ENCODE peak calls at places on chromosomes 2 and 18, in six cellular contexts. D, I, N, W, F and P are unnamed samples. For H3K9me3, the result is how much of the 10 kb centered on the place peaks cover.

GRCh38 chr2:239669899-239670460 is 269.2 kb upstream of the HDAC4 start:
- ATAC-seq in D (no peak), I (no peak), N (no peak), W (no peak), F (no peak), P (no peak)

GRCh38 chr2:86105252-86105968 is at the start of gene POLR1A:
- ATAC-seq in D (peak), I (peak), N (peak), W (peak), F (peak), P (peak)

GRCh38 chr18:30889582-30890301 is 152.8 kb downstream of the DSC3 start:
- ATAC-seq in D (no peak), I (no peak), N (no peak), W (peak), F (no peak), P (no peak)

GRCh38 chr18:31245820-31246219 is 72.1 kb upstream of the DSG1 start:
- ATAC-seq in D (no peak), I (no peak), N (peak), W (peak), F (no peak), P (no peak)

GRCh38 chr18:50870138-50870845 is 8.6 kb upstream of the ME2 start:
- ATAC-seq in D (peak), I (no peak), N (no peak), W (no peak), F (peak), P (no peak)

GRCh38 chr2:240847817-240848216 is 20.8 kb upstream of the AGXT start:
- ATAC-seq in D (no peak), I (no peak), N (no peak), W (no peak), F (no peak), P (no peak)

GRCh38 chr2:30147196-30147714 is 448 bp downstream of the YPEL5 start:
- ATAC-seq in D (peak), I (peak), N (peak), W (peak), F (no peak), P (peak)

GRCh38 chr2:102975996-102976636 is 214.3 kb downstream of the TMEM182 start:
- ATAC-seq in D (peak), I (peak), N (peak), W (peak), F (no peak), P (no peak)

GRCh38 chr2:130834091-130834922 is 2.4 kb upstream of the ARHGEF4 start:
- ATAC-seq in D (peak), I (peak), N (peak), W (no peak), F (no peak), P (no peak)

GRCh38 chr2:237524631-237525030 is 37.6 kb downstream of the MLPH start:
- ATAC-seq in D (peak), I (peak), N (no peak), W (no peak), F (no peak), P (no peak)

GRCh38 chr2:44989176-44989575 is 20.1 kb downstream of the SIX2 start:
- ATAC-seq in D (no peak), I (no peak), N (no peak), W (no peak), F (no peak), P (no peak)
- H3K9me3 ChIP-seq in D (under half), I (under half), N (under half), W (under half), F (under half), P (under half)

GRCh38 chr18:79576686-79577351 is 102.8 kb upstream of the CTDP1 start:
- ATAC-seq in D (no peak), I (no peak), N (no peak), W (no peak), F (peak), P (peak)

GRCh38 chr18:79579807-79580480 is 99.7 kb upstream of the CTDP1 start:
- ATAC-seq in D (no peak), I (no peak), N (no peak), W (no peak), F (no peak), P (no peak)

GRCh38 chr18:79578396-79579260 is 101.0 kb upstream of the CTDP1 start:
- ATAC-seq in D (no peak), I (no peak), N (no peak), W (no peak), F (no peak), P (no peak)

GRCh38 chr18:79575891-79576685 is 103.5 kb upstream of the CTDP1 start:
- ATAC-seq in D (no peak), I (no peak), N (no peak), W (no peak), F (no peak), P (peak)

DNA sequence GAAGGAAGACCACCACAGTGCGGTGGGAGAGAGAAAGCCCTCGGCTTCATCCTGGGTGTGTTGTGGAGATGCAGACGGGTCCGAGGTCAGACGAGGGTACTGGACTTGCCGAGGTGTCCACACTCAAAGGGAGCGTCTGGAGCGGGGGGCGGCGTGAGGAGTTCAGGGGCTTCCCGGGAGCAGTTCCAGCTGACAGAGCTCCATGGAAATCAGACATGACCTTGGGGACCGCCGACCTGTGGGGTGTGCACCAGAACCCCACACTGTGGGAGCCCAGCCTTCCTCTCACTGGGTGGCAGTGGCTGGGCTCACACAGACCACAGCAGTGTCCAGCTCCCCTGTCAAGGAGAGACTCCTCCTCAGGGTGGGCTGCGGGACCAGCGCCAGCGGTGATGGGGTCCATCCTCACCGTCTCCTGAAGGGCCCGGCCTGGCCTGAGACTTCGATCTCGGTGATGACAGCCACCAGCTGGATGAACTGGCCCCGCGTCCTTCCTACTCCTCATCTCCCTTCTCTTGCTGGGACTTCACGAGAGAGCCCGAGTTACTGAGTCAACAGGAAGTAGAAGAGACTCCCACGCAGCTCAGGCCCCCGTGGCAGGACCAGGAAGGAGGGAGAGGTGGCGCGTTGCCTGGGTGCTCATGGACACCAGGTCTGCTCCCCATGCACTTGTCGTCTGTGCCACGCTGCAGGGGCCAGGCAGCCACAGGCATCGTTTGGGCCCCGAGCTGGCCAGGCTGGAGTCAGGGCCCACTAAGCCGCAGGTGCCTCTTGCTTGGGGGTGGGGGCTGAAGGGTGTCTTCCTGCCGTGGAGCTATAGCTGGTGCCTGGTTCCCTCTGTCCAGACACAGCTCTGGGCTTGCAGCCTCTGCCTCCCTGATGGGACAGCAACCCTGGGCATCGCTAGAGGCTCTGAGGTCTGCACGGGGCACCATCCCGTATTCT is 101.9 kb upstream of the CTDP1 start:
- ATAC-seq in D (no peak), I (no peak), N (no peak), W (peak), F (no peak), P (no peak)
- H3K27ac ChIP-seq in D (no peak), I (no peak), N (no peak), W (no peak), F (no peak), P (peak)

GRCh38 chr2:46818141-46818552 is 97.5 kb downstream of the MCFD2 start:
- ATAC-seq in D (no peak), I (no peak), N (no peak), W (no peak), F (peak), P (peak)
- TF ChIP-seq EP300 in D (no peak), I (no peak), N (no peak), W (no peak), F (peak), P (peak)

GRCh38 chr2:157698430-157698829 is 69.8 kb upstream of the ACVR1C start:
- ATAC-seq in D (no peak), I (no peak), N (no peak), W (no peak), F (no peak), P (no peak)

GRCh38 chr2:157696036-157696435 is 67.4 kb upstream of the ACVR1C start:
- ATAC-seq in D (no peak), I (no peak), N (no peak), W (no peak), F (no peak), P (no peak)

GRCh38 chr2:157699009-157699408 is 70.3 kb upstream of the ACVR1C start:
- ATAC-seq in D (no peak), I (no peak), N (no peak), W (no peak), F (no peak), P (no peak)

GRCh38 chr2:157699806-157700205 is 71.1 kb upstream of the ACVR1C start:
- ATAC-seq in D (no peak), I (no peak), N (no peak), W (no peak), F (no peak), P (no peak)
- H3K9me3 ChIP-seq in D (under half), I (under half), N (under half), W (under half), F (under half), P (under half)

GRCh38 chr2:9966491-9967022 is 15.1 kb downstream of the GRHL1 start:
- ATAC-seq in D (no peak), I (no peak), N (no peak), W (peak), F (no peak), P (no peak)

GRCh38 chr2:9965119-9965822 is 13.8 kb downstream of the GRHL1 start:
- ATAC-seq in D (no peak), I (no peak), N (peak), W (no peak), F (no peak), P (no peak)

GRCh38 chr2:9968940-9969497 is 17.5 kb downstream of the GRHL1 start:
- ATAC-seq in D (no peak), I (no peak), N (no peak), W (no peak), F (peak), P (no peak)

GRCh38 chr2:9964334-9964980 is 13.0 kb downstream of the GRHL1 start:
- ATAC-seq in D (no peak), I (no peak), N (no peak), W (no peak), F (no peak), P (no peak)

DNA sequence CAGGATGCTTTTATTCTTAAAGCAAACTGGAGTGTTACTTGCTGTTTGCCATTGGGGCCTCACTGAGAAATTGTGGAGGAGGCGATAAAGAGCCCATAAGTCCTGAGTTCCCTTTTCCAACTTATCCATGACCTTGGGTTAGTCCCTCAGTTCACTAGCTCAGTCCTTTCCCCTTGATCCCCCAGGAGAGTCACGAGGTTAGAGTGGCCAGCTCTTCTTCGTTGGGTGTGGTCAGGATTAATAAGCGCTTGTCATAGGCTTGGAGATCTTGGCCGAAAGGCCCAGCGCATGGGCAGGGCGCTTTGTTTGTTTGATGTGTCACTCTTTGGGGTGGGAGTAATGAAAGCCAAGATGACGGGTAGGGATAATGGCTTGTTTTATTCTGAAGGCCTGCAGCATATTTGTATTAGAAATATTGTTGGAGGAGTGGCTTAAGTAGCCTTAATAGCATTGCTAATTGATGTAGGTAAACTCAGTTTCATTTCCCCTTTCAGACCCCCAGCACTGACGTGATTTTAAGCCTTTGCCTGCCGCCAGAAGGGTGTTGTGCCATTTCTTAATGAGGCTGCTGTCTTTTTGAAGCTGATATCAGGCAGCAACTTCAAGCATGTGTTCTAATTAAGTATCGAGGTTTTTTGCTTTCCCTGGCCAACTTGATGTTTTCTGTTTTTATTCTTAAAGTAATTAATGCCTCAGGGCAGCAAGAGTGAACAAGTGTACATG is 15.7 kb downstream of the GRHL1 start:
- ATAC-seq in D (no peak), I (no peak), N (peak), W (peak), F (no peak), P (no peak)
- H3K27ac ChIP-seq in D (no peak), I (no peak), N (no peak), W (peak), F (no peak), P (no peak)

GRCh38 chr18:3450358-3451107 is 561 bp downstream of the TGIF1 start:
- ATAC-seq in D (peak), I (peak), N (peak), W (peak), F (no peak), P (no peak)

GRCh38 chr18:3449702-3450357 is at the start of gene TGIF1:
- ATAC-seq in D (peak), I (peak), N (peak), W (peak), F (peak), P (peak)

GRCh38 chr18:3447035-3447894 is 2.7 kb upstream of the TGIF1 start:
- ATAC-seq in D (no peak), I (no peak), N (no peak), W (peak), F (no peak), P (no peak)

GRCh38 chr18:3447895-3448844 is 1.8 kb upstream of the TGIF1 start:
- ATAC-seq in D (peak), I (peak), N (peak), W (peak), F (peak), P (peak)

DNA sequence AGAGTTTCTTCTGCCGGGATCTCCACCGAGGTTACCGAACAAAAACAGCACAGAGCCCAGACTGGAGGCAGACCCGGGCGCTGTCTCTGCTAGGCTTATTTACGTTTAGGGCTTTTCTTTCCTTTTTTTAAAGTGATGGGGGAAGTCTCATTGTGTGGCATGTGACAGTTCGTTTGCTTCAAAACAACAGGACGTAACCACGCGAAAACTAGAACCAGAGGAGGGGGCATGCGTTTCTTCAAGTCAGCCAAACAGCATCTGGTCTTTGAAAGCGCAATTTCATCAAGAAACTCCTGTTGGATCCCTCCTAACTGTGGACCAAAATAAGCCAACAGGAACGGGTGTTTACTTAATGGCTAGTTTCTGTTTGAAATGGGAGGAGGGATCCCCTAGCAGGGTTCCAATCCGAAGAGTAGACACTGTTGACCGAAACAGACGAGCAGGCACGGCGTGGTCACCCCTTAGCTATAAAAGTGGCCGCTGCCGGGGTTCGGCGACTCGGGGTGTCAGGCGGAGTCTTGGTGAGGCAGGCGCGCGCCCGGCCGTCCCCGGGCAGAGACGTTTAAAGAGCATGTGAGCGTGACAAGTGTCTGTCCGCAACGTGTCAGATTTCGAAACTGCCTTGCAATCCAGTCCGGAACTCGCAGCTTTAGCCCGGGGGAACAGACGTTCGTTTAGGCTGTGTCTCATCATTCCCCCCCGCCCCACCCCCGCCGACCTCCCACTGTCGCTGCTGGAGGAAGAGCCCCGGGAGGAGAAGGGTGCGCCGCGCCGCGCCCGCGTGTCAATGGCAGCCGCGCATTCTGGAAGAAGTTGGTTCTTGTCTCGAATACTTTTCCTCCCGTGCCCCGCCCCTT is 899 bp upstream of the TGIF1 start:
- ATAC-seq in D (peak), I (peak), N (peak), W (peak), F (peak), P (peak)
- TF ChIP-seq EP300 in D (peak), I (no peak), N (no peak), W (peak), F (peak), P (no peak)

GRCh38 chr2:163469561-163469962 is 266.2 kb downstream of the FIGN start:
- ATAC-seq in D (no peak), I (no peak), N (no peak), W (no peak), F (no peak), P (no peak)

GRCh38 chr2:163474319-163474744 is 261.5 kb downstream of the FIGN start:
- ATAC-seq in D (no peak), I (peak), N (no peak), W (no peak), F (no peak), P (no peak)

GRCh38 chr2:163475815-163476214 is 260.0 kb downstream of the FIGN start:
- ATAC-seq in D (no peak), I (no peak), N (no peak), W (no peak), F (no peak), P (no peak)

GRCh38 chr2:163467206-163467605 is 268.6 kb downstream of the FIGN start:
- ATAC-seq in D (no peak), I (no peak), N (no peak), W (no peak), F (no peak), P (no peak)

DNA sequence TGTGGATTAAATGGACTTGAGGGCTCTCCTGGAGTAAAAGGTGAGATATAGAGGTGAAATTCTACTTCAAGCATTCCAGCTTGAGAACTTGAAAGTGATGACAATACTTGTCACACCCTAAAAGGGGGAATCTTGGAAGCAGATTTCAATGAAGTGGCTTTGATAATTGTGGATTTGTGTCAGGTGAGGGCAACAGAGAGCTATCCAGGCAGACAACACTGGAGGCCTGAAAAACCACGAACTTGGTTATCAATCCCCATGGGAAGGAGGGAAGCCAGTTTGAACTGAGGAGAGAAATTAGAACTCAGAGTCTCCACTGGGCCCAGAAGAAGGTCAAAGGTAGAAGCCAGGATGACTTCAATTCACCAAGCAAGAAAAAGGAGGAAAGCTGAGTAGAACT is 263.9 kb downstream of the FIGN start:
- ATAC-seq in D (peak), I (peak), N (no peak), W (no peak), F (no peak), P (no peak)
- H3K9me3 ChIP-seq in D (under half), I (under half), N (under half), W (under half), F (under half), P (under half)

DNA sequence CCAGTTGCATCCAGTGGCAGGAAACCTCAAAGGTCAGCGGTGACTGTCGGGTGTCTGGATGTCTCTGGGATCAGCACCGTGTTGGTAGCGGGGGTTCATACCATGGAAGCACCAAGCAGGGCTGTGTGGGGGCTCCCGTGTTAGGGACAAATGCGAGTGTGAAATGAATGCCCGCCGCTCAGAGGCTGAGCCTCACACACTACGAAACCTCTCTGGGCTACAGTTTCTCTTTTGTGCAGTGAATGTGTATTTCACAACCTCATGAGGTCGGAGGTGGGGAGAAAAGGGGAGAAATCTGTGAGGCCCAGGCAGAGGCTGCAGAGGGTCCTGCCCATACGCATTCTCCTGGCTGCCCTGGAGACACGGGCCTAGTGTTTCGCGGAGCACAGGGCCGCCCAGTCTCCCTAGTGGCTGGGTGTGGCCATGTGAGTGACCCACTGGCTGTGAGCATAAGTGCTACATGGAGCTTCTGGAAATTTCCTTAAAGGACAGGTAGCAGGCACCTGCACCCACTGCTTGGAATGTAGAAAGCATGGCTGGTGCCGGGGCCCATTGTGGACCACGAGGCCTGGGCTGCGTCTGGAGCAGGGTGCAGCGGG is 138.0 kb upstream of the GLI2 start:
- ATAC-seq in D (no peak), I (peak), N (no peak), W (no peak), F (no peak), P (no peak)
- H3K27ac ChIP-seq in D (no peak), I (no peak), N (no peak), W (no peak), F (no peak), P (peak)